ENCODE peak calls at places on chromosome 11, in seven cellular contexts. One of them, this sample, is unnamed.
A peak's percentile ranks its signal among the peaks of the same experiment; 100 is the strongest.

GRCh38 chr11:19670030-19670761 is 42.4 kb upstream of the NAV2 start:
- DNase-seq in PC-3: no peak
- DNase-seq in stimulated activated CD8-positive, alpha-beta memory T cell treated with anti-CD3 and anti-CD28 coated beads, Interleukin-2, amount 100 ng/mL, for 1 hour: no peak
- DNase-seq in EL: peak; percentile 52
- DNase-seq in upper lobe of right lung: no peak
- DNase-seq in fibroblast of pulmonary artery: no peak
- DNase-seq in non-pigmented ciliary epithelial cell: no peak
- DNase-seq in this sample: no peak

GRCh38 chr11:2929880-2930704 is 872 bp upstream of the PHLDA2 start:
- DNase-seq in PC-3: peak; percentile 72
- DNase-seq in stimulated activated CD8-positive, alpha-beta memory T cell treated with anti-CD3 and anti-CD28 coated beads, Interleukin-2, amount 100 ng/mL, for 1 hour: no peak
- DNase-seq in non-pigmented ciliary epithelial cell: no peak
- DNase-seq in fibroblast of pulmonary artery: no peak
- DNase-seq in EL: peak; percentile 76
- DNase-seq in upper lobe of right lung: peak; percentile 82
- DNase-seq in this sample: peak; percentile 68

GRCh38 chr11:88089134-88089533 is 86.1 kb downstream of the RAB38 start:
- DNase-seq in upper lobe of right lung: no peak
- DNase-seq in fibroblast of pulmonary artery: no peak
- DNase-seq in EL: no peak
- DNase-seq in PC-3: no peak
- DNase-seq in non-pigmented ciliary epithelial cell: no peak
- DNase-seq in stimulated activated CD8-positive, alpha-beta memory T cell treated with anti-CD3 and anti-CD28 coated beads, Interleukin-2, amount 100 ng/mL, for 1 hour: no peak
- DNase-seq in this sample: no peak

GRCh38 chr11:121467965-121468364 is 15.2 kb upstream of the SORL1-AS1 start:
- DNase-seq in fibroblast of pulmonary artery: no peak
- DNase-seq in non-pigmented ciliary epithelial cell: no peak
- DNase-seq in upper lobe of right lung: no peak
- DNase-seq in stimulated activated CD8-positive, alpha-beta memory T cell treated with anti-CD3 and anti-CD28 coated beads, Interleukin-2, amount 100 ng/mL, for 1 hour: no peak
- DNase-seq in PC-3: no peak
- DNase-seq in EL: no peak
- DNase-seq in this sample: no peak

GRCh38 chr11:19187880-19188279 is 13.9 kb downstream of the CSRP3 start:
- DNase-seq in fibroblast of pulmonary artery: no peak
- DNase-seq in upper lobe of right lung: no peak
- DNase-seq in stimulated activated CD8-positive, alpha-beta memory T cell treated with anti-CD3 and anti-CD28 coated beads, Interleukin-2, amount 100 ng/mL, for 1 hour: no peak
- DNase-seq in PC-3: peak; percentile 11
- DNase-seq in EL: no peak
- DNase-seq in non-pigmented ciliary epithelial cell: no peak
- DNase-seq in this sample: no peak

GRCh38 chr11:69514771-69515170 is 33.3 kb downstream of the LINC01488 start:
- DNase-seq in non-pigmented ciliary epithelial cell: no peak
- DNase-seq in PC-3: no peak
- DNase-seq in stimulated activated CD8-positive, alpha-beta memory T cell treated with anti-CD3 and anti-CD28 coated beads, Interleukin-2, amount 100 ng/mL, for 1 hour: no peak
- DNase-seq in EL: no peak
- DNase-seq in upper lobe of right lung: no peak
- DNase-seq in fibroblast of pulmonary artery: no peak
- DNase-seq in this sample: peak; percentile 14

GRCh38 chr11:34331736-34332135 is 26.1 kb downstream of the ABTB2 start:
- DNase-seq in EL: peak; percentile 50
- DNase-seq in non-pigmented ciliary epithelial cell: no peak
- DNase-seq in upper lobe of right lung: no peak
- DNase-seq in fibroblast of pulmonary artery: no peak
- DNase-seq in stimulated activated CD8-positive, alpha-beta memory T cell treated with anti-CD3 and anti-CD28 coated beads, Interleukin-2, amount 100 ng/mL, for 1 hour: no peak
- DNase-seq in PC-3: peak; percentile 83
- DNase-seq in this sample: no peak

GRCh38 chr11:44427432-44427831 is 117.5 kb upstream of the ALX4 start:
- DNase-seq in fibroblast of pulmonary artery: no peak
- DNase-seq in PC-3: peak; percentile 2
- DNase-seq in non-pigmented ciliary epithelial cell: no peak
- DNase-seq in stimulated activated CD8-positive, alpha-beta memory T cell treated with anti-CD3 and anti-CD28 coated beads, Interleukin-2, amount 100 ng/mL, for 1 hour: no peak
- DNase-seq in upper lobe of right lung: no peak
- DNase-seq in EL: no peak
- DNase-seq in this sample: no peak

GRCh38 chr11:46916669-46917108 is 1.7 kb downstream of the LRP4 start:
- DNase-seq in non-pigmented ciliary epithelial cell: no peak
- DNase-seq in upper lobe of right lung: no peak
- DNase-seq in stimulated activated CD8-positive, alpha-beta memory T cell treated with anti-CD3 and anti-CD28 coated beads, Interleukin-2, amount 100 ng/mL, for 1 hour: no peak
- DNase-seq in PC-3: no peak
- DNase-seq in EL: peak; percentile 82
- DNase-seq in fibroblast of pulmonary artery: peak; percentile 80
- DNase-seq in this sample: no peak

GRCh38 chr11:113286001-113286400 is 28.4 kb upstream of the TTC12 start:
- DNase-seq in non-pigmented ciliary epithelial cell: no peak
- DNase-seq in PC-3: no peak
- DNase-seq in upper lobe of right lung: no peak
- DNase-seq in fibroblast of pulmonary artery: no peak
- DNase-seq in stimulated activated CD8-positive, alpha-beta memory T cell treated with anti-CD3 and anti-CD28 coated beads, Interleukin-2, amount 100 ng/mL, for 1 hour: no peak
- DNase-seq in EL: no peak
- DNase-seq in this sample: no peak

GRCh38 chr11:69492201-69492991 is 10.9 kb downstream of the LINC01488 start:
- DNase-seq in non-pigmented ciliary epithelial cell: peak; percentile 6
- DNase-seq in EL: peak; percentile 42
- DNase-seq in stimulated activated CD8-positive, alpha-beta memory T cell treated with anti-CD3 and anti-CD28 coated beads, Interleukin-2, amount 100 ng/mL, for 1 hour: no peak
- DNase-seq in PC-3: no peak
- DNase-seq in fibroblast of pulmonary artery: no peak
- DNase-seq in upper lobe of right lung: no peak
- DNase-seq in this sample: peak; percentile 40

GRCh38 chr11:75313457-75314272 is 37.8 kb downstream of the ARRB1 start:
- DNase-seq in upper lobe of right lung: peak; percentile 82
- DNase-seq in PC-3: peak; percentile 25
- DNase-seq in stimulated activated CD8-positive, alpha-beta memory T cell treated with anti-CD3 and anti-CD28 coated beads, Interleukin-2, amount 100 ng/mL, for 1 hour: no peak
- DNase-seq in non-pigmented ciliary epithelial cell: no peak
- DNase-seq in fibroblast of pulmonary artery: peak; percentile 77
- DNase-seq in EL: peak; percentile 66
- DNase-seq in this sample: peak; percentile 77

GRCh38 chr11:64760759-64761417 is 1.1 kb upstream of the PYGM start:
- DNase-seq in upper lobe of right lung: peak; percentile 21
- DNase-seq in fibroblast of pulmonary artery: no peak
- DNase-seq in non-pigmented ciliary epithelial cell: no peak
- DNase-seq in PC-3: no peak
- DNase-seq in stimulated activated CD8-positive, alpha-beta memory T cell treated with anti-CD3 and anti-CD28 coated beads, Interleukin-2, amount 100 ng/mL, for 1 hour: no peak
- DNase-seq in EL: no peak
- DNase-seq in this sample: no peak

GRCh38 chr11:117837070-117837776 is 12.7 kb upstream of the FXYD2 start:
- DNase-seq in non-pigmented ciliary epithelial cell: no peak
- DNase-seq in EL: no peak
- DNase-seq in PC-3: no peak
- DNase-seq in fibroblast of pulmonary artery: no peak
- DNase-seq in stimulated activated CD8-positive, alpha-beta memory T cell treated with anti-CD3 and anti-CD28 coated beads, Interleukin-2, amount 100 ng/mL, for 1 hour: no peak
- DNase-seq in upper lobe of right lung: peak; percentile 39
- DNase-seq in this sample: no peak

GRCh38 chr11:27119396-27119795 is 78.8 kb downstream of the BBOX1 start:
- DNase-seq in PC-3: no peak
- DNase-seq in fibroblast of pulmonary artery: no peak
- DNase-seq in upper lobe of right lung: no peak
- DNase-seq in non-pigmented ciliary epithelial cell: no peak
- DNase-seq in EL: no peak
- DNase-seq in stimulated activated CD8-positive, alpha-beta memory T cell treated with anti-CD3 and anti-CD28 coated beads, Interleukin-2, amount 100 ng/mL, for 1 hour: no peak
- DNase-seq in this sample: no peak

GRCh38 chr11:87491381-87491780 is 453.6 kb downstream of the TMEM135 start:
- DNase-seq in non-pigmented ciliary epithelial cell: no peak
- DNase-seq in PC-3: no peak
- DNase-seq in fibroblast of pulmonary artery: no peak
- DNase-seq in EL: no peak
- DNase-seq in stimulated activated CD8-positive, alpha-beta memory T cell treated with anti-CD3 and anti-CD28 coated beads, Interleukin-2, amount 100 ng/mL, for 1 hour: no peak
- DNase-seq in upper lobe of right lung: no peak
- DNase-seq in this sample: no peak

GRCh38 chr11:76124905-76125566 is 81.3 kb downstream of the WNT11 start:
- DNase-seq in fibroblast of pulmonary artery: no peak
- DNase-seq in EL: no peak
- DNase-seq in PC-3: no peak
- DNase-seq in non-pigmented ciliary epithelial cell: no peak
- DNase-seq in stimulated activated CD8-positive, alpha-beta memory T cell treated with anti-CD3 and anti-CD28 coated beads, Interleukin-2, amount 100 ng/mL, for 1 hour: no peak
- DNase-seq in upper lobe of right lung: no peak
- DNase-seq in this sample: no peak

GRCh38 chr11:9573775-9574555 is 495 bp downstream of the WEE1 start:
- DNase-seq in PC-3: no peak
- DNase-seq in EL: no peak
- DNase-seq in upper lobe of right lung: peak; percentile 76
- DNase-seq in non-pigmented ciliary epithelial cell: no peak
- DNase-seq in stimulated activated CD8-positive, alpha-beta memory T cell treated with anti-CD3 and anti-CD28 coated beads, Interleukin-2, amount 100 ng/mL, for 1 hour: no peak
- DNase-seq in fibroblast of pulmonary artery: peak; percentile 13
- DNase-seq in this sample: peak; percentile 58

GRCh38 chr11:69278091-69278867 is 15.7 kb upstream of the MYEOV start:
- DNase-seq in upper lobe of right lung: peak; percentile 85
- DNase-seq in non-pigmented ciliary epithelial cell: no peak
- DNase-seq in PC-3: peak; percentile 92
- DNase-seq in EL: no peak
- DNase-seq in fibroblast of pulmonary artery: no peak
- DNase-seq in stimulated activated CD8-positive, alpha-beta memory T cell treated with anti-CD3 and anti-CD28 coated beads, Interleukin-2, amount 100 ng/mL, for 1 hour: no peak
- DNase-seq in this sample: peak; percentile 85

GRCh38 chr11:75355051-75355450 is 3.6 kb upstream of the ARRB1 start:
- DNase-seq in upper lobe of right lung: no peak
- DNase-seq in EL: no peak
- DNase-seq in fibroblast of pulmonary artery: no peak
- DNase-seq in non-pigmented ciliary epithelial cell: no peak
- DNase-seq in PC-3: peak; percentile 24
- DNase-seq in stimulated activated CD8-positive, alpha-beta memory T cell treated with anti-CD3 and anti-CD28 coated beads, Interleukin-2, amount 100 ng/mL, for 1 hour: no peak
- DNase-seq in this sample: no peak

GRCh38 chr11:22920939-22921565 is 60.8 kb upstream of the CCDC179 start:
- DNase-seq in PC-3: peak; percentile 64
- DNase-seq in stimulated activated CD8-positive, alpha-beta memory T cell treated with anti-CD3 and anti-CD28 coated beads, Interleukin-2, amount 100 ng/mL, for 1 hour: no peak
- DNase-seq in fibroblast of pulmonary artery: peak; percentile 70
- DNase-seq in EL: peak; percentile 57
- DNase-seq in non-pigmented ciliary epithelial cell: peak; percentile 42
- DNase-seq in upper lobe of right lung: no peak
- DNase-seq in this sample: no peak

GRCh38 chr11:64007629-64008282 is 21.5 kb downstream of the OTUB1 start:
- DNase-seq in fibroblast of pulmonary artery: peak; percentile 30
- DNase-seq in PC-3: no peak
- DNase-seq in stimulated activated CD8-positive, alpha-beta memory T cell treated with anti-CD3 and anti-CD28 coated beads, Interleukin-2, amount 100 ng/mL, for 1 hour: no peak
- DNase-seq in upper lobe of right lung: peak; percentile 89
- DNase-seq in non-pigmented ciliary epithelial cell: no peak
- DNase-seq in EL: peak; percentile 46
- DNase-seq in this sample: peak; percentile 84

GRCh38 chr11:75801362-75802021 is 13.5 kb upstream of the UVRAG start:
- DNase-seq in upper lobe of right lung: no peak
- DNase-seq in fibroblast of pulmonary artery: no peak
- DNase-seq in EL: no peak
- DNase-seq in PC-3: no peak
- DNase-seq in stimulated activated CD8-positive, alpha-beta memory T cell treated with anti-CD3 and anti-CD28 coated beads, Interleukin-2, amount 100 ng/mL, for 1 hour: no peak
- DNase-seq in non-pigmented ciliary epithelial cell: no peak
- DNase-seq in this sample: peak; percentile 59

GRCh38 chr11:65773784-65774411 is 6.9 kb downstream of the AP5B1 start:
- DNase-seq in stimulated activated CD8-positive, alpha-beta memory T cell treated with anti-CD3 and anti-CD28 coated beads, Interleukin-2, amount 100 ng/mL, for 1 hour: no peak
- DNase-seq in PC-3: no peak
- DNase-seq in fibroblast of pulmonary artery: no peak
- DNase-seq in upper lobe of right lung: peak; percentile 42
- DNase-seq in non-pigmented ciliary epithelial cell: no peak
- DNase-seq in EL: no peak
- DNase-seq in this sample: no peak

GRCh38 chr11:116420030-116420429 is 352.8 kb downstream of the BUD13 start:
- DNase-seq in upper lobe of right lung: no peak
- DNase-seq in stimulated activated CD8-positive, alpha-beta memory T cell treated with anti-CD3 and anti-CD28 coated beads, Interleukin-2, amount 100 ng/mL, for 1 hour: no peak
- DNase-seq in PC-3: no peak
- DNase-seq in non-pigmented ciliary epithelial cell: no peak
- DNase-seq in EL: no peak
- DNase-seq in fibroblast of pulmonary artery: no peak
- DNase-seq in this sample: no peak

GRCh38 chr11:43278302-43278956 is 33.4 kb upstream of the API5 start:
- DNase-seq in non-pigmented ciliary epithelial cell: no peak
- DNase-seq in fibroblast of pulmonary artery: peak; percentile 52
- DNase-seq in stimulated activated CD8-positive, alpha-beta memory T cell treated with anti-CD3 and anti-CD28 coated beads, Interleukin-2, amount 100 ng/mL, for 1 hour: no peak
- DNase-seq in upper lobe of right lung: no peak
- DNase-seq in EL: peak; percentile 31
- DNase-seq in PC-3: peak; percentile 64
- DNase-seq in this sample: no peak

GRCh38 chr11:117409511-117409910 is 81.9 kb downstream of the CEP164 start:
- DNase-seq in non-pigmented ciliary epithelial cell: no peak
- DNase-seq in stimulated activated CD8-positive, alpha-beta memory T cell treated with anti-CD3 and anti-CD28 coated beads, Interleukin-2, amount 100 ng/mL, for 1 hour: no peak
- DNase-seq in PC-3: no peak
- DNase-seq in upper lobe of right lung: peak; percentile 60
- DNase-seq in EL: no peak
- DNase-seq in fibroblast of pulmonary artery: no peak
- DNase-seq in this sample: no peak

GRCh38 chr11:82718307-82718706 is 15.4 kb downstream of the FAM181B start:
- DNase-seq in stimulated activated CD8-positive, alpha-beta memory T cell treated with anti-CD3 and anti-CD28 coated beads, Interleukin-2, amount 100 ng/mL, for 1 hour: no peak
- DNase-seq in EL: peak; percentile 52
- DNase-seq in upper lobe of right lung: no peak
- DNase-seq in PC-3: peak; percentile 76
- DNase-seq in non-pigmented ciliary epithelial cell: no peak
- DNase-seq in fibroblast of pulmonary artery: peak; percentile 60
- DNase-seq in this sample: no peak

GRCh38 chr11:24767411-24767810 is 270.6 kb downstream of the LUZP2 start:
- DNase-seq in EL: no peak
- DNase-seq in PC-3: no peak
- DNase-seq in upper lobe of right lung: no peak
- DNase-seq in stimulated activated CD8-positive, alpha-beta memory T cell treated with anti-CD3 and anti-CD28 coated beads, Interleukin-2, amount 100 ng/mL, for 1 hour: no peak
- DNase-seq in non-pigmented ciliary epithelial cell: no peak
- DNase-seq in fibroblast of pulmonary artery: no peak
- DNase-seq in this sample: no peak

GRCh38 chr11:2465201-2466068 is 20.6 kb downstream of the KCNQ1 start:
- DNase-seq in upper lobe of right lung: peak; percentile 57
- DNase-seq in stimulated activated CD8-positive, alpha-beta memory T cell treated with anti-CD3 and anti-CD28 coated beads, Interleukin-2, amount 100 ng/mL, for 1 hour: no peak
- DNase-seq in fibroblast of pulmonary artery: no peak
- DNase-seq in PC-3: no peak
- DNase-seq in EL: no peak
- DNase-seq in non-pigmented ciliary epithelial cell: no peak
- DNase-seq in this sample: no peak

GRCh38 chr11:41879186-41879738 is 419.8 kb upstream of the LRRC4C start:
- DNase-seq in stimulated activated CD8-positive, alpha-beta memory T cell treated with anti-CD3 and anti-CD28 coated beads, Interleukin-2, amount 100 ng/mL, for 1 hour: no peak
- DNase-seq in upper lobe of right lung: no peak
- DNase-seq in PC-3: peak; percentile 50
- DNase-seq in non-pigmented ciliary epithelial cell: no peak
- DNase-seq in fibroblast of pulmonary artery: peak; percentile 30
- DNase-seq in EL: peak; percentile 2
- DNase-seq in this sample: no peak

GRCh38 chr11:113448311-113448666 is 26.9 kb downstream of the DRD2 start:
- DNase-seq in EL: no peak
- DNase-seq in stimulated activated CD8-positive, alpha-beta memory T cell treated with anti-CD3 and anti-CD28 coated beads, Interleukin-2, amount 100 ng/mL, for 1 hour: no peak
- DNase-seq in upper lobe of right lung: no peak
- DNase-seq in non-pigmented ciliary epithelial cell: no peak
- DNase-seq in fibroblast of pulmonary artery: no peak
- DNase-seq in PC-3: no peak
- DNase-seq in this sample: no peak

GRCh38 chr11:59765068-59765770 is 10.0 kb downstream of the STX3 start:
- DNase-seq in PC-3: no peak
- DNase-seq in fibroblast of pulmonary artery: no peak
- DNase-seq in EL: no peak
- DNase-seq in non-pigmented ciliary epithelial cell: no peak
- DNase-seq in stimulated activated CD8-positive, alpha-beta memory T cell treated with anti-CD3 and anti-CD28 coated beads, Interleukin-2, amount 100 ng/mL, for 1 hour: no peak
- DNase-seq in upper lobe of right lung: no peak
- DNase-seq in this sample: no peak

GRCh38 chr11:11978792-11979486 is 29.5 kb downstream of the DKK3 start:
- DNase-seq in PC-3: no peak
- DNase-seq in non-pigmented ciliary epithelial cell: no peak
- DNase-seq in upper lobe of right lung: peak; percentile 65
- DNase-seq in EL: peak; percentile 82
- DNase-seq in stimulated activated CD8-positive, alpha-beta memory T cell treated with anti-CD3 and anti-CD28 coated beads, Interleukin-2, amount 100 ng/mL, for 1 hour: no peak
- DNase-seq in fibroblast of pulmonary artery: peak; percentile 95
- DNase-seq in this sample: no peak

GRCh38 chr11:119317592-119318239 is 786 bp upstream of the MCAM start:
- DNase-seq in PC-3: no peak
- DNase-seq in upper lobe of right lung: no peak
- DNase-seq in stimulated activated CD8-positive, alpha-beta memory T cell treated with anti-CD3 and anti-CD28 coated beads, Interleukin-2, amount 100 ng/mL, for 1 hour: no peak
- DNase-seq in non-pigmented ciliary epithelial cell: no peak
- DNase-seq in EL: no peak
- DNase-seq in fibroblast of pulmonary artery: no peak
- DNase-seq in this sample: no peak